ENCODE peak calls at places on chromosome 2, in ten cellular contexts. Q is cardiac fibroblast, B is OCI-LY7, Z is fibroblast of lung, A is astrocyte of the spinal cord, I is tibial nerve, D is testis, R is adrenal gland, K is neural progenitor cell, T is GM12865. L is an unnamed sample.

GRCh38 chr2:113201496-113202304 is 27.9 kb downstream of the PSD4 start:
- DNase-seq in Q (no peak), B (no peak), Z (no peak), A (no peak), I (no peak), D (no peak), R (no peak), K (no peak), T (no peak), L (no peak)

GRCh38 chr2:122148128-122148792 is 392.8 kb downstream of the TSN start:
- DNase-seq in Q (no peak), B (peak; percentile 4), Z (no peak), A (no peak), I (no peak), D (no peak), R (no peak), K (no peak), T (peak; percentile 65), L (no peak)

GRCh38 chr2:27888790-27889189 is 1.4 kb downstream of the RBKS start:
- DNase-seq in Q (peak; percentile 47), B (no peak), Z (no peak), A (peak; percentile 46), I (no peak), D (no peak), R (no peak), K (no peak), T (no peak), L (no peak)

GRCh38 chr2:15034246-15034645 is 401.7 kb downstream of the LRATD1 start:
- DNase-seq in Q (no peak), B (no peak), Z (no peak), A (no peak), I (no peak), D (no peak), R (no peak), K (no peak), T (no peak), L (no peak)

GRCh38 chr2:218033208-218033589 is 30.4 kb upstream of the TNS1 start:
- DNase-seq in Q (no peak), B (no peak), Z (no peak), A (no peak), I (no peak), D (no peak), R (peak; percentile 18), K (peak; percentile 1), T (no peak), L (no peak)

GRCh38 chr2:224286923-224287322 is 115.0 kb downstream of the FAM124B start:
- DNase-seq in Q (no peak), B (no peak), Z (no peak), A (no peak), I (no peak), D (no peak), R (no peak), K (peak; percentile 13), T (no peak), L (no peak)

GRCh38 chr2:234240917-234241316 is 190.4 kb downstream of the SPP2 start:
- DNase-seq in Q (peak; percentile 56), B (no peak), Z (peak; percentile 68), A (peak; percentile 94), I (no peak), D (no peak), R (no peak), K (no peak), T (no peak), L (peak; percentile 57)

GRCh38 chr2:185738679-185739472 is at the start of gene FSIP2:
- DNase-seq in Q (peak; percentile 33), B (no peak), Z (peak; percentile 71), A (peak; percentile 74), I (peak; percentile 23), D (peak; percentile 87), R (peak; percentile 84), K (peak; percentile 96), T (peak; percentile 84), L (peak; percentile 9)

GRCh38 chr2:147331790-147332419 is 512.9 kb upstream of the ACVR2A start:
- DNase-seq in Q (peak; percentile 30), B (peak; percentile 47), Z (peak; percentile 59), A (peak; percentile 14), I (no peak), D (peak; percentile 64), R (no peak), K (peak; percentile 73), T (peak; percentile 79), L (no peak)

GRCh38 chr2:128644745-128645256 is 326.1 kb upstream of the HS6ST1 start:
- DNase-seq in Q (no peak), B (no peak), Z (peak; percentile 16), A (no peak), I (no peak), D (peak; percentile 5), R (peak; percentile 3), K (peak; percentile 61), T (no peak), L (no peak)

GRCh38 chr2:26347286-26347865 is 787 bp upstream of the ADGRF3 start:
- DNase-seq in Q (peak; percentile 37), B (peak; percentile 9), Z (peak; percentile 34), A (no peak), I (no peak), D (no peak), R (no peak), K (no peak), T (peak; percentile 11), L (no peak)

GRCh38 chr2:241018051-241018891 is 19.9 kb downstream of the SNED1 start:
- DNase-seq in Q (no peak), B (no peak), Z (no peak), A (no peak), I (no peak), D (peak; percentile 12), R (peak; percentile 19), K (no peak), T (no peak), L (no peak)

GRCh38 chr2:52821631-52822030 is 946.0 kb upstream of the CHAC2 start:
- DNase-seq in Q (no peak), B (no peak), Z (no peak), A (no peak), I (no peak), D (no peak), R (no peak), K (no peak), T (no peak), L (no peak)

GRCh38 chr2:53740170-53740569 is 27.4 kb upstream of the CHAC2 start:
- DNase-seq in Q (peak; percentile 70), B (no peak), Z (peak; percentile 66), A (peak; percentile 58), I (no peak), D (no peak), R (no peak), K (peak; percentile 20), T (no peak), L (no peak)

GRCh38 chr2:68287580-68288441 is 31.9 kb downstream of the CNRIP1 start:
- DNase-seq in Q (peak; percentile 55), B (no peak), Z (peak; percentile 86), A (peak; percentile 67), I (no peak), D (peak; percentile 22), R (peak; percentile 32), K (no peak), T (no peak), L (no peak)

GRCh38 chr2:239459056-239459455 is 58.2 kb upstream of the HDAC4 start:
- DNase-seq in Q (no peak), B (no peak), Z (no peak), A (no peak), I (no peak), D (no peak), R (peak; percentile 12), K (no peak), T (no peak), L (no peak)
- H3K4me3 ChIP-seq in Q (no peak overlapping the region), B (no peak overlapping the region), Z (no peak overlapping the region), A (no peak overlapping the region), I (no peak overlapping the region), D (no peak overlapping the region), R (no peak overlapping the region), K (no peak overlapping the region), T (no peak overlapping the region), L (no peak overlapping the region)

GRCh38 chr2:144405313-144405710 is 114.6 kb downstream of the ZEB2 start:
- DNase-seq in Q (no peak), B (no peak), Z (no peak), A (no peak), I (no peak), D (no peak), R (no peak), K (no peak), T (no peak), L (no peak)

GRCh38 chr2:144406111-144406788 is 113.7 kb downstream of the ZEB2 start:
- DNase-seq in Q (no peak), B (no peak), Z (no peak), A (no peak), I (no peak), D (no peak), R (no peak), K (no peak), T (no peak), L (no peak)

GRCh38 chr2:144404621-144405312 is 115.2 kb downstream of the ZEB2 start:
- DNase-seq in Q (no peak), B (no peak), Z (peak; percentile 86), A (no peak), I (no peak), D (peak; percentile 17), R (no peak), K (no peak), T (no peak), L (no peak)

GRCh38 chr2:144402282-144402681 is 117.6 kb downstream of the ZEB2 start:
- DNase-seq in Q (no peak), B (no peak), Z (peak; percentile 75), A (no peak), I (no peak), D (peak; percentile 58), R (no peak), K (no peak), T (no peak), L (no peak)

GRCh38 chr2:144403940-144404339 is 116.0 kb downstream of the ZEB2 start:
- DNase-seq in Q (no peak), B (no peak), Z (peak; percentile 35), A (no peak), I (no peak), D (peak; percentile 19), R (no peak), K (no peak), T (no peak), L (no peak)
- TF ChIP-seq CTCF in Q (no peak), B (no peak), Z (no peak), A (no peak), I (no peak), D (no peak), R (no peak), K (no peak), T (no peak), L (no peak)

GRCh38 chr2:176165598-176166055 is 8.5 kb downstream of the HOXD3 start:
- DNase-seq in Q (no peak), B (no peak), Z (no peak), A (no peak), I (no peak), D (no peak), R (no peak), K (no peak), T (no peak), L (no peak)
- H3K4me3 ChIP-seq in Q (no peak overlapping the region), B (no peak overlapping the region), Z (no peak overlapping the region), A (no peak overlapping the region), I (no peak overlapping the region), D (no peak overlapping the region), R (no peak overlapping the region), K (no peak overlapping the region), T (no peak overlapping the region), L (no peak overlapping the region)

GRCh38 chr2:137952586-137953129 is 11.6 kb upstream of the HNMT start:
- DNase-seq in Q (no peak), B (no peak), Z (no peak), A (no peak), I (no peak), D (no peak), R (no peak), K (no peak), T (peak; percentile 59), L (no peak)
- TF ChIP-seq CTCF in Q (no peak), B (no peak), Z (no peak), A (no peak), I (no peak), D (no peak), R (no peak), K (no peak), T (no peak), L (no peak)

L was measured in HFF-Myc.